ENCODE peak calls at places on chromosomes 5 and 9, in five cellular contexts. H is HepG2, R is H1, U is K562, L is GM12878. Z is an unnamed sample.

GRCh38 chr5:113215401-113216060 is 219.3 kb downstream of the TSSK1B start:
- DNase-seq in L (no peak), R (no peak), U (no peak), H (no peak), Z (no peak)

GRCh38 chr9:19994296-19994695 is 205.5 kb upstream of the SLC24A2 start:
- DNase-seq in R (no peak), L (no peak), U (no peak), H (no peak), Z (no peak)

GRCh38 chr5:132257131-132258101 is at the start of gene PDLIM4:
- DNase-seq in R (peak), U (peak), H (no peak), L (no peak), Z (peak)

GRCh38 chr9:114486205-114486963 is 18.9 kb downstream of the WHRN start:
- DNase-seq in U (no peak), H (no peak), R (no peak), L (no peak), Z (no peak)

GRCh38 chr9:94900222-94901018 is 173.9 kb downstream of the AOPEP start:
- DNase-seq in L (no peak), R (peak), H (no peak), U (no peak), Z (no peak)

GRCh38 chr9:95667789-95668188 is 151.0 kb upstream of the PTCH1 start:
- DNase-seq in L (no peak), R (no peak), U (no peak), H (no peak), Z (no peak)

GRCh38 chr5:28766565-28767158 is 1728.3 kb upstream of the CDH9 start:
- DNase-seq in R (no peak), U (no peak), L (no peak), H (peak), Z (peak)

GRCh38 chr9:108209132-108209700 is 646.6 kb downstream of the ACTL7B start:
- DNase-seq in L (no peak), H (no peak), U (no peak), R (no peak), Z (no peak)

GRCh38 chr5:171295801-171296200 is 13.2 kb upstream of the TLX3 start:
- DNase-seq in H (no peak), U (no peak), L (no peak), R (no peak), Z (no peak)

GRCh38 chr9:137138701-137139467 is at the start of gene GRIN1:
- DNase-seq in R (peak), L (no peak), U (peak), H (no peak), Z (peak)

GRCh38 chr5:135254183-135254582 is 144.8 kb downstream of the MACROH2A1 start:
- DNase-seq in U (no peak), H (no peak), L (no peak), R (peak), Z (no peak)

GRCh38 chr5:68460147-68460760 is 244.7 kb downstream of the PIK3R1 start:
- DNase-seq in H (peak), R (no peak), L (no peak), U (peak), Z (peak)

GRCh38 chr5:24819841-24820240 is 175.1 kb upstream of the CDH10 start:
- DNase-seq in H (no peak), L (no peak), R (no peak), U (no peak), Z (no peak)

GRCh38 chr9:14400658-14400995 is 86.7 kb upstream of the NFIB start:
- DNase-seq in R (peak), U (peak), L (no peak), H (peak), Z (peak)
- TF ChIP-seq CREB1 in R (peak), U (no peak), L (no peak), H (no peak), Z (peak)

DNA sequence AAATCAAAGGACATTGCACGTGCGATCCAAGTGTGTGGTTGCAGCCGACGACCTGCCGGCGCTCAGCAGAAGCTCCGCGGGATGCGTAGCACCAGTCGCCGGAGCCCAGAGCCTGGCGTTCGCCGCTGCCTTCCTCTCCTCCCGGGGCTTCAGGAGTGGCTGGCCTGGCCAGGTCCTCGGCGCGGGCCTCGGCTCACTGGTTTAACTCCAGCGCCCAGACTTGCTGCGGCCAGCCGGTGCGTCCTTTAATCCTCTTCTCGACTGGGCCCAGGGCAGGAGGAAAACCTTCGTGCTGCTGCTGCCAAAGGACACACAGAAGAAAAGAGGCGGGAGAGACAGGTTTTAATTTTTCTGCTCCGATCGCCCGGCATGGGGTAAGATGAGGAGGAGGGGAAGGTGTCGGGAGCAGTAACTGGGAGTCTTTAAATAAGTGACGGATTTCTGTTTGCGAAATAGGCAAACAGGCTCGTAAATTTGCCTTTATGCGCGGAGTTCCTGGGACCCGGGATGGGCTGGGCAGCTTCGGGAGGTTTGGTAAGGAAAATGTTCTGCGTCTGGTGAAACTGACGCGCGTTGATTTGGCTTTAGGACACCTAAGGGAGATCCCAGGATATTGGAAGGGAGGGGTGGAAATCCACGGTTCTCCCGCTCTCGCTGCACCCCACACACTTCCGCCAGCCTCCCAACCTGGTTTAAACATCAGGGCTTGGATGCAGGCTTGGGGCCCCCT is 2.2 kb downstream of the HAND1 start:
- DNase-seq in U (no peak), R (peak), H (no peak), L (no peak), Z (peak)
- TF ChIP-seq EZH2 in U (no peak), R (no peak), H (peak), L (peak), Z (peak)

DNA sequence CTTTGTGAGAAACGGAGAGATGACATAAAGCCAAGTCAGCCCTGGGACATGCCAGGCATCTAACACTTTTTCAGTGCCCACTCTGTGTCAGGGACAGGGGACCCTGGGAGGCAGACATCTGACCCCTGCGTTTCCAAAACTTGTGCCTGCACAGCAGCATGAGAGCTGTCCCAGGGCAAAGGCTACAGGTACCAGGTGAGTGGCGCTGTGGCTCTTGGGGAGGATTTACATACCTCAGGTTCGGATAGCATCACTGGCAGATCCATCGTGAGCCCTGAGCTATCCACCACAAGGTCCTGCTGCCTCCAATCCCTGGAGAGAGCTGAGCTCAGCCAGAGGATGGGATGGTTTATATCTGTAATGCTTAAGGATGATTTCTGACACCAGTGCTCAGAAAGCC is 52.4 kb downstream of the FSTL4 start:
- DNase-seq in U (no peak), L (no peak), H (no peak), R (no peak), Z (no peak)
- TF ChIP-seq CREB1 in U (no peak), L (no peak), H (no peak), R (no peak), Z (no peak)

GRCh38 chr5:41869739-41870620 is at the start of gene OXCT1:
- DNase-seq in H (peak), U (peak), L (peak), R (peak), Z (peak)
- TF ChIP-seq EZH2 in H (no peak), U (no peak), L (no peak), R (peak), Z (no peak)

GRCh38 chr5:36422957-36423356 is 121.3 kb upstream of the RANBP3L start:
- DNase-seq in U (no peak), R (no peak), H (no peak), L (no peak), Z (no peak)
- TF ChIP-seq CREB1 in U (no peak), R (no peak), H (no peak), L (no peak), Z (no peak)

GRCh38 chr5:150161242-150162141 is 5.1 kb upstream of the CDX1 start:
- DNase-seq in L (no peak), H (peak), R (peak), U (peak), Z (peak)
- TF ChIP-seq EZH2 in L (no peak), H (no peak), R (no peak), U (no peak), Z (no peak)

GRCh38 chr5:174165406-174165805 is 119.9 kb downstream of the NSG2 start:
- DNase-seq in U (no peak), R (no peak), L (no peak), H (no peak), Z (no peak)

GRCh38 chr5:174154559-174154958 is 109.1 kb downstream of the NSG2 start:
- DNase-seq in R (no peak), L (no peak), U (no peak), H (no peak), Z (no peak)

GRCh38 chr5:174157048-174157447 is 111.5 kb downstream of the NSG2 start:
- DNase-seq in H (no peak), U (no peak), L (no peak), R (no peak), Z (no peak)

GRCh38 chr5:174159327-174160247 is 114.1 kb downstream of the NSG2 start:
- DNase-seq in R (no peak), L (no peak), H (no peak), U (no peak), Z (no peak)
- TF ChIP-seq CREB1 in R (no peak), L (no peak), H (no peak), U (no peak), Z (no peak)

DNA sequence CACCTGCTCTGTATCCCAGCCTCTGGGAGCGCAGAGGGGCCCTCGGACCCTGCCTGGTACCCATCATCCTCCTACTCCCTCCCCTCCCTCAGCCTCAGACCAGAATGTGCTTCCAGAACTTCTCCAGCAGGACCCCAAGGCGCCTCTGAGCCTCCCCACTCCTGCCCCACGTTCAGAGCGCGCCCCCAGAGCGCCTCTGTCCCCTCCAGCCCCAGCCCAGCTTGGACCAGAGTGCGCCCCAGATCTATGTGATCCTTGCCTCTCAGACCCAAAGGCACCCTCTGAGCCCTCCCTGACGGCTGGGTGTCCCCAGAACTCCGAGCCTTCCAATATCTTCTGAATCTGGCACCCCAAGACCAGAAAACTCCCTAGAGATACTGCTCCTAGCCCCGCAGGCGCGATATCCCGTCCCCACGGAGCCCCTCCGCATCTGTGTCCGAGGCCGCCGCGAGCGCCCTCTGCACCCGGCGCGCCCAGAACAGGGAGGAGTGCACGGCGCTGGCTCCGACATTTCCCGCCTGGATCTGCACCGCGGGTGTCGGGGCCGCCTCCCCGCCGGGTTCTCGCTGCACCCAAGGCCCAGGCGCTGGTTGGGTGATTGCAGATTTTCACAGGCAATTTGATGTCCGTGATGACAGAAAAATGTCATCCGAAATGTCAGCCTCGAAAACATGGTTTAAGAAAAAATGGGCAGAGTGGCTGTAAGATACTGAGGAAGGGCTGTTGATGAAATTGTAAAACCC is 522 bp downstream of the BHMT start:
- DNase-seq in U (no peak), H (no peak), R (peak), L (no peak), Z (peak)
- TF ChIP-seq EZH2 in U (peak), H (peak), R (peak), L (no peak), Z (no peak)

Z was measured in GM23338.